ENCODE peak calls at places on chromosomes 7 and 10, in nine cellular contexts. U, N, E, Z, T, Q, B, V and I are unnamed samples.

GRCh38 chr7:3244241-3244814 is 56.7 kb upstream of the SDK1 start:
- DNase-seq in U (no peak), N (no peak), E (peak), Z (no peak), T (no peak), Q (no peak), B (peak), V (no peak), I (no peak)

GRCh38 chr10:97229322-97229721 is 43.6 kb upstream of the SLIT1 start:
- DNase-seq in U (no peak), N (no peak), E (no peak), Z (no peak), T (no peak), Q (no peak), B (no peak), V (no peak), I (no peak)

GRCh38 chr7:140640060-140640611 is 477 bp downstream of the DENND2A start:
- DNase-seq in U (no peak), N (no peak), E (peak), Z (no peak), T (peak), Q (no peak), B (no peak), V (no peak), I (peak)

GRCh38 chr7:50369408-50370026 is 65.0 kb downstream of the IKZF1 start:
- DNase-seq in U (no peak), N (no peak), E (no peak), Z (no peak), T (peak), Q (no peak), B (no peak), V (peak), I (peak)

GRCh38 chr7:135744938-135745701 is 3.5 kb downstream of the FAM180A start:
- DNase-seq in U (no peak), N (no peak), E (no peak), Z (no peak), T (no peak), Q (no peak), B (peak), V (no peak), I (no peak)

GRCh38 chr7:158275711-158276413 is 311.8 kb downstream of the PTPRN2 start:
- DNase-seq in U (no peak), N (peak), E (no peak), Z (no peak), T (no peak), Q (no peak), B (no peak), V (no peak), I (no peak)

GRCh38 chr7:156109076-156109475 is 296.8 kb upstream of the SHH start:
- DNase-seq in U (no peak), N (no peak), E (no peak), Z (no peak), T (no peak), Q (no peak), B (no peak), V (no peak), I (no peak)

GRCh38 chr10:78520737-78521430 is 487.2 kb downstream of the RPS24 start:
- DNase-seq in U (no peak), N (peak), E (peak), Z (no peak), T (no peak), Q (no peak), B (peak), V (peak), I (peak)

GRCh38 chr7:78642751-78643150 is 810.7 kb downstream of the MAGI2 start:
- DNase-seq in U (no peak), N (no peak), E (no peak), Z (no peak), T (no peak), Q (no peak), B (no peak), V (no peak), I (no peak)

GRCh38 chr10:79434816-79435215 is 10.6 kb downstream of the ZCCHC24 start:
- DNase-seq in U (no peak), N (no peak), E (no peak), Z (no peak), T (no peak), Q (no peak), B (peak), V (no peak), I (no peak)

GRCh38 chr7:21641546-21641945 is 98.7 kb downstream of the DNAH11 start:
- DNase-seq in U (no peak), N (no peak), E (no peak), Z (no peak), T (no peak), Q (no peak), B (no peak), V (no peak), I (no peak)

GRCh38 chr7:136869991-136870798 is 1.7 kb downstream of the CHRM2 start:
- DNase-seq in U (no peak), N (no peak), E (peak), Z (no peak), T (no peak), Q (no peak), B (no peak), V (no peak), I (no peak)

GRCh38 chr10:96991313-96991841 is 159.3 kb downstream of the LCOR start:
- DNase-seq in U (no peak), N (no peak), E (no peak), Z (no peak), T (no peak), Q (no peak), B (peak), V (no peak), I (no peak)

GRCh38 chr10:11437391-11438241 is 173.8 kb downstream of the USP6NL start:
- DNase-seq in U (no peak), N (no peak), E (no peak), Z (no peak), T (peak), Q (no peak), B (no peak), V (peak), I (no peak)

GRCh38 chr7:30692438-30692837 is 10.2 kb upstream of the CRHR2 start:
- DNase-seq in U (no peak), N (no peak), E (no peak), Z (no peak), T (no peak), Q (no peak), B (no peak), V (no peak), I (no peak)